ENCODE peak calls at places on chromosomes 1 and 21, in four cellular contexts. F is psoas muscle, L is lung, O is lower lobe of right lung. N is an unnamed sample.

GRCh38 chr1:51453010-51453409 is 66.1 kb downstream of the EPS15 start:
- DNase-seq in L (no peak), O (no peak), F (no peak), N (peak; percentile 9)

GRCh38 chr21:32587112-32587511 is 1.8 kb upstream of the TCP10L start:
- DNase-seq in O (no peak), F (no peak), L (no peak), N (no peak)

GRCh38 chr1:29639156-29639736 is 402.9 kb downstream of the PTPRU start:
- DNase-seq in L (no peak), O (no peak), F (no peak), N (no peak)

GRCh38 chr1:201260236-201260591 is 23.1 kb upstream of the PKP1 start:
- DNase-seq in L (no peak), F (no peak), O (no peak), N (no peak)

GRCh38 chr1:29577512-29577911 is 341.2 kb downstream of the PTPRU start:
- DNase-seq in F (no peak), O (no peak), L (no peak), N (no peak)

GRCh38 chr1:154735801-154736163 is 127.8 kb upstream of the ADAR start:
- DNase-seq in O (no peak), L (no peak), F (no peak), N (no peak)

GRCh38 chr1:212630159-212630900 is 21.8 kb downstream of the ATF3 start:
- DNase-seq in L (peak; percentile 58), O (peak; percentile 72), F (peak; percentile 78), N (peak; percentile 81)

GRCh38 chr1:147541672-147542548 is 609 bp downstream of the BCL9 start:
- DNase-seq in O (peak; percentile 61), L (no peak), F (peak; percentile 65), N (peak; percentile 48)

GRCh38 chr1:17643861-17644703 is 104.6 kb downstream of the ARHGEF10L start:
- DNase-seq in F (no peak), O (no peak), L (no peak), N (no peak)

GRCh38 chr1:11729155-11729497 is 6.8 kb upstream of the AGTRAP start:
- DNase-seq in L (no peak), O (no peak), F (no peak), N (no peak)

GRCh38 chr1:84174051-84174556 is 30.0 kb downstream of the PRKACB start:
- DNase-seq in F (no peak), L (no peak), O (no peak), N (peak; percentile 73)

GRCh38 chr21:34765619-34766018 is 96.8 kb downstream of the CLIC6 start:
- DNase-seq in O (no peak), F (no peak), L (no peak), N (no peak)

GRCh38 chr1:227885648-227886502 is 61.9 kb downstream of the WNT9A start:
- DNase-seq in L (peak; percentile 45), F (peak; percentile 84), O (peak; percentile 58), N (peak; percentile 45)

GRCh38 chr1:41516168-41516961 is 31.9 kb upstream of the EDN2 start:
- DNase-seq in F (peak; percentile 95), O (peak; percentile 92), L (peak; percentile 86), N (peak; percentile 89)

GRCh38 chr1:14598007-14598497 is 433 bp upstream of the KAZN start:
- DNase-seq in O (no peak), L (no peak), F (no peak), N (no peak)

GRCh38 chr21:29265690-29266479 is 32.8 kb upstream of the BACH1 start:
- DNase-seq in L (no peak), O (no peak), F (no peak), N (no peak)

GRCh38 chr1:108082741-108083562 is 117.2 kb downstream of the SLC25A24 start:
- DNase-seq in L (no peak), O (no peak), F (no peak), N (no peak)

GRCh38 chr21:39633770-39634181 is 21.0 kb downstream of the B3GALT5 start:
- DNase-seq in F (no peak), O (no peak), L (no peak), N (peak; percentile 92)

GRCh38 chr21:34795152-34796141 is 126.7 kb downstream of the CLIC6 start:
- DNase-seq in O (no peak), F (peak; percentile 62), L (no peak), N (peak; percentile 71)

GRCh38 chr21:34078915-34079314 is 5.5 kb downstream of the MRPS6 start:
- DNase-seq in F (no peak), O (no peak), L (no peak), N (no peak)

GRCh38 chr21:33658919-33659318 is 16.6 kb downstream of the ITSN1 start:
- DNase-seq in O (no peak), L (no peak), F (no peak), N (no peak)

GRCh38 chr1:226482975-226483660 is 65.4 kb upstream of the STUM start:
- DNase-seq in O (no peak), F (no peak), L (no peak), N (no peak)

GRCh38 chr1:60078182-60078581 is 4.6 kb upstream of the C1orf87 start:
- DNase-seq in L (no peak), F (no peak), O (no peak), N (no peak)

GRCh38 chr1:89363196-89363595 is 663 bp upstream of the GBP6 start:
- DNase-seq in L (no peak), F (no peak), O (no peak), N (peak; percentile 60)

GRCh38 chr1:174736831-174737230 is 262.9 kb upstream of the CACYBP start:
- DNase-seq in L (no peak), F (no peak), O (no peak), N (no peak)
- H3K4me3 ChIP-seq in L (no peak overlapping the region), F (no peak overlapping the region), O (no peak overlapping the region), N (no peak overlapping the region)

DNA sequence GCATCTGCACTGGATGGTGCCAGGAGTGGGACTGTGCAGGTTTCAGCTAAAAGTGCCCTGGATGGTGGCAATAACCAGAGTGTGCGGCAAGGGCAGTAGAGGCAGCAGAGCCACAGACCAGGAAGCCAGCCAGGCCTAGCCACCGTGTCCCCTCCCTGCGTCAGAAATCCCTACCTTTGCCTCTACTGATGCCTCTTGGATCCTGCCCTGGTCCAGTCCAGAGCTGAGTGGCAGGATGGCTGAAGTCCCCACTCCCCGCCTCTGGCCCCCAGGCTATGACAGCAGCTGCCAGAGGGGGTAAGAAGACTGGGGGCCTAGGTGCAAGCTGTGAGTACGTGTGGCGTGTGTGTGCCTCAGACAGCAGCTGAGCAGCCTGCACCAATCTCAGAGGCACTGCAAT is 52.0 kb downstream of the SYT2 start:
- DNase-seq in L (no peak), O (no peak), F (no peak), N (no peak)
- TF ChIP-seq CTCF in L (no peak), O (no peak), F (no peak), N (no peak)

GRCh38 chr1:66809736-66810326 is 8.8 kb upstream of the INSL5 start:
- DNase-seq in O (no peak), F (no peak), L (no peak), N (peak; percentile 74)

DNA sequence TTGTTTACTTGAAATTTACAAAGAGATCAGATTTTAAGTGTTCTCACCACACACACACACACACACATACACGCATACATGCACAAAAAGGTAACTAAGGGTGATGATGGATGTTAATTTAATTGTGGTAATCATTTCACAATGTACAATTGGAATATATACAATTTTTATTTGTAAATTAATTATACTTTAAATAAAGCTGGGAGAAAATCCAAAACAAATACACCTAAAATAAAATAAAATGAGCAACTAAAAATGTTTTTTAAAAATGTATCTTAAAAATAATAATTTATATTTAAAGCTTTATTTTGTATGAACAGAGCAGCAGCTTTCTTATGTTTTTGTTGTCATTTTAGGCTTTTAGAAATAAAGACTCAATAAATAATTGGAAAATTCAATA is 8.2 kb upstream of the INSL5 start:
- DNase-seq in F (no peak), O (no peak), L (no peak), N (no peak)
- H3K4me3 ChIP-seq in F (no peak overlapping the region), O (no peak overlapping the region), L (no peak overlapping the region), N (no peak overlapping the region)

GRCh38 chr1:62687903-62688686 is at the start of gene DOCK7:
- DNase-seq in F (peak; percentile 87), L (peak; percentile 77), O (peak; percentile 85), N (peak; percentile 85)

GRCh38 chr1:62691062-62691844 is 3.1 kb upstream of the DOCK7 start:
- DNase-seq in O (no peak), F (no peak), L (no peak), N (no peak)

GRCh38 chr1:62687421-62687902 is 724 bp downstream of the DOCK7 start:
- DNase-seq in L (peak; percentile 29), O (no peak), F (peak; percentile 48), N (peak; percentile 58)

GRCh38 chr1:62688687-62689085 is 500 bp upstream of the DOCK7 start:
- DNase-seq in L (no peak), F (no peak), O (no peak), N (peak; percentile 48)

DNA sequence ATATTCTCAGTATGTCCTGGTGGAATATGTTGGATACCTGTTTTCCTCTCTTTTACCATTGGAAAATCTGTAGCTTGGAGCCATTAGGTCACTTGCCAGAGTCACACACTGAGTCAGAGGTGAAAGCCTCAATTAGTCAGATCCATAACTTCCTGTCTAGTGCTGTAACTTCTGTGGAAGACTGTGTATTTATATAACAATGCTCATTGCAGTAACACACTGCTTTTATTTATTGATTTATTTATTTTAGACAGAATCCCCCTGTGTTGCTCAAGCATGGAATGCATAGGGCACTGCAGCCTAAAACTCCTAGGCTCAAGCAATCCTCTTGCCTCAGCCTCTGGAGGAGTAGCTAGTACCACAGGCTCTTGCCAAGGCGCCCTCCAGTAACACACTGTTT is 1.3 kb upstream of the DOCK7 start:
- DNase-seq in L (no peak), F (no peak), O (no peak), N (peak; percentile 71)
- TF ChIP-seq CTCF in L (no peak), F (no peak), O (no peak), N (no peak)

DNA sequence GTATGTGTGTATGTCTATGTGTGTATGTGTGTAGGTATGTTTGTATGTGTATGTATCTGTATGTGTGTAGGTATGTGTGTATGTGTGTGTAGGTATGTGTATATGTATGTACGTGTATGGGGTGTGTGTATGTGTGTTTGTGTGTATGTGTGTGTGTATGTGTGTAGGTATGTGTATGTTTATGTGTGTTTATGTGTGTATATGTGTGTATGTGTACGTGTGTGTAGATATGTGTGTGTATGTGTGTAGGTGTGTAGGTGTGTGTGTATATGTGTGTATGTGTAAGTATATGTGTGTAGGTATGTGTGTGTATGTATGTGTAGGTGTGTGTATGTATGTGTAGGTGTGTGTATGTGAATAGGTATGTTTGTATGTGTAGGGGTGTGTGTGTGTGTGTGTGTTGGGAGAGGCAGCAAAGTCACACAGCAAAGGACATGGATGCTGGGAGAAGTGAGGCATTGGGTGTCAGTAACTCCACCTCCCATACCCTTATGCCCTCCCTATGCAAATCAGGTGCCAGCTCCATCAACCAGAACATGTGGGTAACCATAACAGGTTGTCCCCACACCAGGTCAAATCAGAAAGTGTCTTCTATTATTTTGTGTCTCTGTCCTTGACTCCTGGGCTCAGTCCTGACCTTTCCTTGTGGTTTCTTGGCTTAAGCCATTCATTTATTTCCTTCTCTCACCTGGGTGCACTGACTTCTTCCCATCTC is 15.0 kb upstream of the KCNAB2 start:
- DNase-seq in O (no peak), F (no peak), L (no peak), N (no peak)
- H3K4me3 ChIP-seq in O (no peak overlapping the region), F (no peak overlapping the region), L (no peak overlapping the region), N (no peak overlapping the region)

GRCh38 chr1:167208624-167208976 is 12.1 kb upstream of the POU2F1 start:
- DNase-seq in O (no peak), L (no peak), F (no peak), N (no peak)
- TF ChIP-seq CTCF in O (no peak), L (no peak), F (no peak), N (no peak)